ENCODE peak calls at places on chromosomes 2 and 18, in nine cellular contexts. H is stimulated activated CD4-positive, alpha-beta T cell treated with anti-CD3 and anti-CD28 coated beads, Interleukin-12 subunit alpha, Interleukin-12 subunit beta, amount 100 ng/mL, for 4 hours; B is AG08395; N is adrenal gland; A is left cardiac atrium; Y is AG10803; F is foreskin keratinocyte; L is stimulated activated naive B cell treated with anti-CD40 and anti-IgM and Interleukin-4, amounts not matched to agents 10 μg/mL and 1 μg/mL and 100 μg/mL, for 72 hours; W is AG04449. C is an unnamed sample.

GRCh38 chr18:34493099-34493544 is 217.0 kb upstream of the DTNA start:
- DNase-seq in A (peak; percentile 83), N (peak; percentile 73), Y (peak; percentile 64), L (no peak), B (peak; percentile 57), H (no peak), W (no peak), F (peak; percentile 69), C (peak; percentile 40)

GRCh38 chr18:46283268-46283667 is 179.1 kb downstream of the HAUS1 start:
- DNase-seq in F (peak; percentile 35), A (no peak), L (no peak), W (no peak), H (no peak), Y (peak; percentile 11), B (no peak), N (no peak), C (no peak)

GRCh38 chr18:8609711-8610441 is 639 bp downstream of the RAB12 start:
- DNase-seq in F (no peak), A (peak; percentile 26), W (no peak), L (no peak), B (no peak), Y (peak; percentile 6), H (peak; percentile 10), N (peak; percentile 31), C (peak; percentile 49)

GRCh38 chr2:8300905-8301304 is 381.0 kb upstream of the ID2 start:
- DNase-seq in F (no peak), H (no peak), L (no peak), N (no peak), A (no peak), W (no peak), B (no peak), Y (no peak), C (no peak)

GRCh38 chr2:67760995-67761394 is 301.8 kb downstream of the C1D start:
- DNase-seq in A (no peak), W (no peak), Y (no peak), H (no peak), F (peak; percentile 90), N (no peak), L (no peak), B (no peak), C (no peak)

GRCh38 chr18:21109936-21110666 is 1.5 kb downstream of the ROCK1 start:
- DNase-seq in W (no peak), B (no peak), N (no peak), F (no peak), L (no peak), A (no peak), H (no peak), Y (no peak), C (no peak)

GRCh38 chr18:58755304-58756010 is 84.2 kb downstream of the MALT1 start:
- DNase-seq in Y (no peak), W (no peak), A (peak; percentile 41), L (no peak), F (peak; percentile 56), B (no peak), H (no peak), N (no peak), C (no peak)

GRCh38 chr2:128319773-128320608 is 1.3 kb upstream of the HS6ST1 start:
- DNase-seq in A (peak; percentile 19), W (no peak), H (no peak), F (no peak), B (no peak), N (peak; percentile 17), Y (no peak), L (no peak), C (peak; percentile 31)

GRCh38 chr2:114022360-114023085 is 132.6 kb downstream of the ACTR3 start:
- DNase-seq in F (peak; percentile 91), Y (peak; percentile 49), A (no peak), L (no peak), B (peak; percentile 51), H (no peak), W (peak; percentile 16), N (no peak), C (no peak)

GRCh38 chr2:146038014-146038413 is 1518.1 kb upstream of the ZEB2 start:
- DNase-seq in F (no peak), B (no peak), W (no peak), N (no peak), A (no peak), L (no peak), H (no peak), Y (no peak), C (no peak)

GRCh38 chr2:188623995-188624643 is 332.4 kb downstream of the GULP1 start:
- DNase-seq in Y (peak; percentile 63), H (no peak), W (no peak), F (peak; percentile 41), B (peak; percentile 54), L (no peak), A (no peak), N (no peak), C (no peak)

GRCh38 chr2:54360055-54360792 is 95.9 kb upstream of the SPTBN1 start:
- DNase-seq in A (peak; percentile 56), F (peak; percentile 46), Y (peak; percentile 56), N (peak; percentile 68), B (peak; percentile 57), W (no peak), H (no peak), L (no peak), C (no peak)

GRCh38 chr2:105166671-105167070 is 74.9 kb upstream of the GPR45 start:
- DNase-seq in B (no peak), H (no peak), N (no peak), F (no peak), Y (no peak), W (no peak), L (no peak), A (no peak), C (no peak)

GRCh38 chr2:233058717-233059546 is 1.2 kb upstream of the INPP5D start:
- DNase-seq in N (no peak), H (no peak), Y (no peak), B (no peak), W (no peak), A (no peak), L (no peak), F (no peak), C (no peak)

GRCh38 chr2:165466386-165466785 is 3.1 kb upstream of the CSRNP3 start:
- DNase-seq in F (peak; percentile 6), Y (no peak), B (no peak), N (no peak), H (no peak), W (no peak), A (no peak), L (no peak), C (no peak)

C was measured in activated naive CD8-positive, alpha-beta T cell treated with anti-CD3 and anti-CD28 coated beads, Interleukin-2, amount 10 ng/mL, durations not matched to agents 7 days and 5 days.